ENCODE peak calls at places on chromosomes 11 and 22, in four cellular contexts. K is NCI-H510A treated with DMSO at 0.1 percent for 48 hours; N is activated T-helper 1 cell treated with anti-CD3 and anti-CD28 coated beads, Interleukin-2, amount 50 U/mL, for 16 hours; B is stimulated activated CD4-positive, alpha-beta T cell treated with anti-CD3 and anti-CD28 coated beads, Interleukin-4, amount 100 ng/mL, for 1 hour. O is an unnamed sample.
A peak's percentile ranks its signal among the peaks of the same experiment; 100 is the strongest.

GRCh38 chr22:44955102-44955501 is 54.7 kb downstream of the PHF21B start:
- DNase-seq in N (no peak), B (no peak), K (no peak), O (no peak)

GRCh38 chr22:44449061-44449682 is 48.9 kb downstream of the RTL6 start:
- DNase-seq in B (no peak), N (no peak), K (no peak), O (peak; percentile 83)

GRCh38 chr11:1151366-1152315 is 6.1 kb upstream of the MUC5AC start:
- DNase-seq in N (no peak), K (no peak), B (no peak), O (no peak)

GRCh38 chr11:34205326-34206035 is 100.1 kb downstream of the NAT10 start:
- DNase-seq in B (no peak), K (no peak), N (no peak), O (peak; percentile 26)

GRCh38 chr11:108871152-108871551 is 206.3 kb downstream of the DDX10 start:
- DNase-seq in N (no peak), B (peak; percentile 8), K (no peak), O (peak; percentile 88)

GRCh38 chr11:26231252-26231661 is 100.7 kb upstream of the ANO3 start:
- DNase-seq in K (no peak), B (no peak), N (no peak), O (peak; percentile 71)

GRCh38 chr11:57514538-57515331 is 767 bp downstream of the SLC43A1 start:
- DNase-seq in N (peak; percentile 26), K (peak; percentile 41), B (peak; percentile 61), O (no peak)

GRCh38 chr22:29336751-29337490 is 21.4 kb upstream of the RASL10A start:
- DNase-seq in N (no peak), K (no peak), B (no peak), O (no peak)

GRCh38 chr11:10285148-10285802 is 8.7 kb downstream of the SBF2 start:
- DNase-seq in N (no peak), K (no peak), B (no peak), O (no peak)

GRCh38 chr22:38228873-38229740 is 27.3 kb downstream of the MAFF start:
- DNase-seq in B (no peak), K (peak; percentile 9), N (no peak), O (peak; percentile 53)

O was measured in choroid plexus epithelial cell.